ENCODE peak calls at places on chromosomes 13 and 19, in five cellular contexts. T is uterus, X is body of pancreas, O is breast epithelium, D is GM12878. C is an unnamed sample.

GRCh38 chr19:5001547-5002131 is 32.7 kb downstream of the KDM4B start:
- DNase-seq in T (no peak), O (no peak), X (peak; percentile 42), D (no peak), C (no peak)

GRCh38 chr13:73169971-73170370 is 111.2 kb downstream of the KLF5 start:
- DNase-seq in O (no peak), D (no peak), T (no peak), X (no peak), C (no peak)

GRCh38 chr13:45718063-45718462 is 15.9 kb downstream of the CBY2 start:
- DNase-seq in T (no peak), X (no peak), D (no peak), O (no peak), C (no peak)

GRCh38 chr13:109213714-109214113 is 572.7 kb downstream of the IRS2 start:
- DNase-seq in T (no peak), X (no peak), D (no peak), O (no peak), C (no peak)

GRCh38 chr19:55333870-55334269 is 5.8 kb upstream of the KMT5C start:
- DNase-seq in X (no peak), D (no peak), O (no peak), T (no peak), C (no peak)

GRCh38 chr13:23921451-23921888 is 24.2 kb upstream of the C1QTNF9B start:
- DNase-seq in O (no peak), T (no peak), D (no peak), X (no peak), C (no peak)

GRCh38 chr19:2186071-2186846 is 22.5 kb downstream of the DOT1L start:
- DNase-seq in O (peak; percentile 63), D (no peak), X (peak; percentile 44), T (peak; percentile 89), C (no peak)

GRCh38 chr19:18349524-18350128 is 9.2 kb downstream of the PGPEP1 start:
- DNase-seq in O (peak; percentile 61), T (peak; percentile 53), D (no peak), X (peak; percentile 72), C (no peak)

GRCh38 chr13:73101608-73102007 is 42.8 kb downstream of the KLF5 start:
- DNase-seq in D (no peak), O (no peak), X (no peak), T (no peak), C (no peak)

GRCh38 chr19:34088292-34088691 is 84.0 kb upstream of the LSM14A start:
- DNase-seq in T (no peak), X (no peak), O (no peak), D (no peak), C (no peak)

GRCh38 chr13:24911135-24911524 is 147.2 kb downstream of the RNF17 start:
- DNase-seq in D (no peak), O (no peak), X (no peak), T (no peak), C (no peak)

DNA sequence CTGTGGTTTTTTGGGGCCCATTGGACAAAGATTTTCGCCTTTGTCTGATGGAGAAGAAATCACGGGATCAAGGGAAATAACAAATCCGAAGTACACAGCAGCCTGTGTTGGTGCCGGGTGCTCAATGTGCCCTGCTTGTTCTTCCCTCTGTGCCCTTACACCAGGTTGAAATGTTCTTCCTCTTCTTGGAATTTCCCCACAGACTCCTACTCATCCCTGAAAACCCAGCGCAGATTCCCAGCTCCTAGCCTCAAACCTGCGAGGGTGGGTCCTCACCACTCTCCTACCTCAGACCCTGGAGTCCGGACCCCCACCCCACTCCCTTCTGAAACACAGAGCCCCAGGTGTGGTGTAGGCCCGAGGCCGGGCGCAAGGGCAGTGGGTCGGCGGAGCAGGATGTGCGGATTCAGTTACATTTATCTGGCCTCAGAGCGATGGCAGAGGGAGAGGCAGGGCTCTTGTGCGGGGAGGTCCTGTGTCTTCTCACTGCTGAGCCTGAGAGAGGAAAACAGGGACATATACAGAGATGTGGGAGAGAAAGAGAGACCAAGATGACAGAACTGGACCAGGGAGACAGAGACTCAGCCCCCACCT is 4.8 kb upstream of the ACP4 start:
- DNase-seq in X (no peak), D (no peak), T (no peak), O (no peak), C (no peak)
- TF ChIP-seq CTCF in X (no peak), D (no peak), T (no peak), O (no peak), C (no peak)

GRCh38 chr13:50991624-50992610 is 82.3 kb downstream of the RNASEH2B start:
- DNase-seq in D (peak; percentile 23), O (no peak), X (no peak), T (no peak), C (no peak)
- TF ChIP-seq POLR2A in D (no peak), O (no peak), X (no peak), T (no peak), C (no peak)

DNA sequence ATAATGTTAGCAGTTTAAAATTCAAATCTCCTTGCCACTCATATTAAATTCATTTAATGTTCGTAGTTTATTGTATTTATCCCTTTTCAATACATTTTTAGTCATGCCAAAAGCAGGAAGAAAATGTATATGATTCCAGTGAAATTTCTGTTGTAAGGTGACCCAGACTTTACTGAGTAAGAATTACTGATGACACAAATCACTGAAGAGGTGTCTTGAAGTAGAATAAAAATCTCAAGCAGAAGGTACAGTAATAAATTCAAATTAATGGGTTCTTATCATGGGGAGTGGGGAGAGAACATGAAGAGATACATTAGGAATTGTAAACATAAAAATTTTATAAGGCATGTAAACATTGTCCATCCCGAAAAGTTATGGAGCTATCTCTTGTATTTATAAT is 19.9 kb downstream of the STARD13 start:
- DNase-seq in D (no peak), O (no peak), T (no peak), X (no peak), C (no peak)
- H3K27ac ChIP-seq in D (no peak overlapping the region), O (no peak overlapping the region), T (no peak overlapping the region), X (no peak overlapping the region), C (no peak overlapping the region)

GRCh38 chr19:35236638-35237400 is 8.3 kb upstream of the FAM187B start:
- DNase-seq in T (no peak), X (peak; percentile 41), D (no peak), O (no peak), C (no peak)
- TF ChIP-seq CTCF in T (no peak), X (no peak), D (peak; percentile 25), O (no peak), C (peak; percentile 38)

C was measured in spleen.